ENCODE peak calls at places on chromosomes 4 and X, in four cellular contexts. One of them, this sample, is unnamed.

GRCh38 chrX:12903646-12904045 is 2.8 kb upstream of the TLR8 start:
- DNase-seq in heart left ventricle: no peak
- DNase-seq in epithelial cell of esophagus: no peak
- DNase-seq in cardiac fibroblast: no peak
- DNase-seq in this sample: no peak

GRCh38 chrX:17376381-17377046 is 1.5 kb downstream of the NHS start:
- DNase-seq in heart left ventricle: no peak
- DNase-seq in epithelial cell of esophagus: peak; percentile 29
- DNase-seq in cardiac fibroblast: peak; percentile 1
- DNase-seq in this sample: peak; percentile 6

GRCh38 chr4:8010618-8011017 is 71.0 kb upstream of the AFAP1 start:
- DNase-seq in heart left ventricle: no peak
- DNase-seq in epithelial cell of esophagus: peak; percentile 26
- DNase-seq in cardiac fibroblast: peak; percentile 27
- DNase-seq in this sample: peak; percentile 21

GRCh38 chr4:169996379-169997245 is 29.6 kb downstream of the MFAP3L start:
- DNase-seq in heart left ventricle: no peak
- DNase-seq in epithelial cell of esophagus: no peak
- DNase-seq in cardiac fibroblast: no peak
- DNase-seq in this sample: no peak

GRCh38 chr4:75630174-75630931 is at the start of gene CDKL2:
- DNase-seq in heart left ventricle: peak; percentile 71
- DNase-seq in epithelial cell of esophagus: peak; percentile 89
- DNase-seq in cardiac fibroblast: peak; percentile 61
- DNase-seq in this sample: peak; percentile 70

GRCh38 chrX:103674531-103675454 is 11.7 kb downstream of the MORF4L2 start:
- DNase-seq in heart left ventricle: no peak
- DNase-seq in epithelial cell of esophagus: no peak
- DNase-seq in cardiac fibroblast: no peak
- DNase-seq in this sample: no peak

GRCh38 chr4:53119685-53120084 is 246.2 kb downstream of the SCFD2 start:
- DNase-seq in heart left ventricle: no peak
- DNase-seq in epithelial cell of esophagus: peak; percentile 74
- DNase-seq in cardiac fibroblast: peak; percentile 67
- DNase-seq in this sample: no peak

GRCh38 chr4:170736710-170737109 is 647.0 kb upstream of the AADAT start:
- DNase-seq in heart left ventricle: no peak
- DNase-seq in epithelial cell of esophagus: peak; percentile 26
- DNase-seq in cardiac fibroblast: no peak
- DNase-seq in this sample: no peak

GRCh38 chr4:10115657-10116624 is 658 bp downstream of the WDR1 start:
- DNase-seq in heart left ventricle: peak; percentile 59
- DNase-seq in epithelial cell of esophagus: peak; percentile 69
- DNase-seq in cardiac fibroblast: peak; percentile 49
- DNase-seq in this sample: no peak

GRCh38 chr4:56772134-56772533 is 49.4 kb downstream of the SPINK2 start:
- DNase-seq in heart left ventricle: no peak
- DNase-seq in epithelial cell of esophagus: peak; percentile 16
- DNase-seq in cardiac fibroblast: no peak
- DNase-seq in this sample: no peak

DNA sequence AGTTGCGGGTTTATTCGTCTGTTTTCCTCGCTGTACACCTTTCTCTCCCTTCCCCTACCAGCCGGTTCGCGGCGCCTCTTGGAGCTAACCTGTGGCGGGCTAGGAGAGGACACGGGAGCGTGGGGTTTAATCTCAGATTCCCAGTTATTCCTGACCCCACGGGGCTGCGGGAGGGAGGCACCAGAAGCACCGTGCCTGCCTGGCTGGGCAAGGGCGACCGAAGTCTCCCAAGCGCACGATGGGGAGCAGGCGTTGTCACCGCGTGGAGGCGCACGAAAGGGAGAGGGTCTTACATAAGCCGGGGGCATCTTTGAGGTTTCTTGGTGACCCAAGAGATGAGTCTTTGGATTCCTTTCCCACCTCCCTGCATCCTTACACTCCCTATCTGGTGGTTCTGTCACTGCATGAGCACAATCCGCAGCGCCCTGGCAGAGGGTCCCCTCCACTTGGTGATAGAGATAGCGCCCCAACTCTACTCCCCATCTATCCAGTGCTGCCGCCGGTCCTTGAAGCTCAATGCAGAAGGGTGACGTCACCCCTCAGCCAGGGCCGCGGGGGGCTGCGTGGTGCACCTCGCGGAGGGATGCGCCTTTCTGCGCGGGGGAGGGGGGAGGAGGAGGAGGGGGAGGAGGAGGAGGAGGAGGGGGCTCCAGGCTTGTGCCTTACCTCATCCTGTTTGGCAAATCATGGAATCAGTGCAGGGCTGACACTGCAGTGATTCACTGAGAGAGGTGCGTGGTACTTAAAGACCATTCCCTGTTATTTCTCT is 793 bp downstream of the TSPAN7 start:
- DNase-seq in heart left ventricle: peak; percentile 13
- DNase-seq in epithelial cell of esophagus: no peak
- DNase-seq in cardiac fibroblast: no peak
- DNase-seq in this sample: peak; percentile 6
- H3K4me3 ChIP-seq in heart left ventricle: peak overlapping the region; percentile 57
- H3K4me3 ChIP-seq in epithelial cell of esophagus: peak overlapping the region; percentile 56
- H3K4me3 ChIP-seq in cardiac fibroblast: peak overlapping the region; percentile 36
- H3K4me3 ChIP-seq in this sample: peak overlapping the region; percentile 48

GRCh38 chr4:113020966-113021365 is 28.5 kb upstream of the ANK2 start:
- DNase-seq in heart left ventricle: no peak
- DNase-seq in epithelial cell of esophagus: no peak
- DNase-seq in cardiac fibroblast: peak; percentile 16
- DNase-seq in this sample: no peak
- H3K4me3 ChIP-seq in heart left ventricle: no peak overlapping the region
- H3K4me3 ChIP-seq in epithelial cell of esophagus: no peak overlapping the region
- H3K4me3 ChIP-seq in cardiac fibroblast: no peak overlapping the region
- H3K4me3 ChIP-seq in this sample: no peak overlapping the region

DNA sequence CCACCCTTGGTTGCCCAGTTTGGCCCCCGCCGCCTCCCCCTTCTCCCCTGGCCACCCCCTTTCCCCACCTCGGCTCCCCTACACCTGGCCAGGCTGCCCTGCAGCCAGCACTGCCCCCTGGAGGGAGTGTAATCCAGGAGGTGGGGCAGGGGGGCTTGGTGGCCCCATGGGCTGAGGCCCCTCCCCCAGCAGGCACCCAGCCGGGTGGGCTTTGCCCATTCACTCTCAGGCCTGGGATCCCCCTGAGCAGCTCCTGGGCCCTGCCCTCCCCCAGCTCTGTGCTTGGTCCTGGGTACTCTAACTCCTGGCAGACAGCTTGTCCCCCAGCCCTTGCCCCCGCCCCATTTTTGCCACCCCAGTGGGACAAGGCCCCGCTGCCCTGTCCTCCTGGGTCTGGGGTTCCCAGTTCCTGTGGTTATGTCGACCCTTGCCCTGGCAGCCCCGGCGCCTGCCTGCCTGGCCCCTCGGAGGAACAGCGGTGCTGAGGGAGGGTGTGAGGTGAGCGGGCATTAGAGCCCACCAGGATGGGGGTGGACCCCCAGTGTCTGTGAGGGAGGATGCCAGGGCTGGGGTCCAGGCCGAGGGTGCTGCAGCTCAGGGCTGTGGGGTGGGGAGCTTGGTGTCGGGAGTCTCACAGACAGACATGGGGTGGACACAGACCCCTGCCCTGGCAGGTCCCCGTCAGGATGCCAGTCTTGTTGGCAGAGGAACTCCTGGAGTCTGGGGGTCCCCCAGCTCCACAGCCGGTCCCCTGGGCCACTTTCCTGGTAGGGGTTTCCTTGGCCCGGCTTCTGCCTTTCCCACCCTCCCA is 10.2 kb downstream of the NAT8L start:
- DNase-seq in heart left ventricle: no peak
- DNase-seq in epithelial cell of esophagus: no peak
- DNase-seq in cardiac fibroblast: no peak
- DNase-seq in this sample: no peak
- H3K4me3 ChIP-seq in heart left ventricle: no peak overlapping the region
- H3K4me3 ChIP-seq in epithelial cell of esophagus: no peak overlapping the region
- H3K4me3 ChIP-seq in cardiac fibroblast: no peak overlapping the region
- H3K4me3 ChIP-seq in this sample: no peak overlapping the region

GRCh38 chrX:78946178-78946896 is 1.1 kb downstream of the P2RY10 start:
- DNase-seq in heart left ventricle: no peak
- DNase-seq in epithelial cell of esophagus: no peak
- DNase-seq in cardiac fibroblast: no peak
- DNase-seq in this sample: no peak
- H3K4me3 ChIP-seq in heart left ventricle: no peak overlapping the region
- H3K4me3 ChIP-seq in epithelial cell of esophagus: no peak overlapping the region
- H3K4me3 ChIP-seq in cardiac fibroblast: no peak overlapping the region
- H3K4me3 ChIP-seq in this sample: no peak overlapping the region

This sample was measured in heart right ventricle.